ENCODE peak calls at places on chromosomes 6 and 20, in seven cellular contexts. H, G, J, O, N, K and M are unnamed samples.

GRCh38 chr20:2696646-2697045 is 4.1 kb downstream of the EBF4 start:
- DNase-seq in H (no peak), G (no peak), J (no peak), O (no peak), N (no peak), K (no peak), M (no peak)

GRCh38 chr20:13723015-13723414 is 61.7 kb downstream of the ESF1 start:
- DNase-seq in H (no peak), G (no peak), J (no peak), O (no peak), N (no peak), K (no peak), M (no peak)

GRCh38 chr20:10864076-10864672 is 190.4 kb upstream of the JAG1 start:
- DNase-seq in H (peak; percentile 51), G (no peak), J (no peak), O (peak; percentile 8), N (peak; percentile 41), K (no peak), M (no peak)

GRCh38 chr20:16803965-16804792 is 56.0 kb downstream of the OTOR start:
- DNase-seq in H (peak; percentile 33), G (peak; percentile 42), J (peak; percentile 51), O (peak; percentile 63), N (peak; percentile 18), K (no peak), M (no peak)

GRCh38 chr20:45816951-45817651 is 4.7 kb downstream of the UBE2C start:
- DNase-seq in H (no peak), G (no peak), J (no peak), O (no peak), N (no peak), K (no peak), M (no peak)

GRCh38 chr6:132365319-132365907 is 35.9 kb downstream of the MOXD1 start:
- DNase-seq in H (peak; percentile 87), G (no peak), J (no peak), O (peak; percentile 9), N (no peak), K (no peak), M (no peak)

GRCh38 chr6:149782337-149782736 is 32.8 kb downstream of the PCMT1 start:
- DNase-seq in H (no peak), G (no peak), J (no peak), O (no peak), N (no peak), K (no peak), M (no peak)

GRCh38 chr6:18477301-18477941 is 90.3 kb downstream of the RNF144B start:
- DNase-seq in H (peak; percentile 55), G (no peak), J (no peak), O (no peak), N (no peak), K (no peak), M (no peak)

GRCh38 chr6:109739671-109740070 is 48.6 kb downstream of the FIG4 start:
- DNase-seq in H (no peak), G (no peak), J (no peak), O (no peak), N (peak; percentile 11), K (no peak), M (no peak)

GRCh38 chr6:102085257-102085656 is 691.7 kb downstream of the GRIK2 start:
- DNase-seq in H (no peak), G (no peak), J (no peak), O (peak; percentile 6), N (no peak), K (no peak), M (no peak)

GRCh38 chr20:20487811-20488210 is 119.9 kb downstream of the INSM1 start:
- DNase-seq in H (peak; percentile 93), G (no peak), J (no peak), O (no peak), N (no peak), K (no peak), M (no peak)

GRCh38 chr6:127053032-127053908 is 65.2 kb upstream of the RSPO3 start:
- DNase-seq in H (peak; percentile 53), G (no peak), J (no peak), O (no peak), N (no peak), K (no peak), M (no peak)

GRCh38 chr20:54292186-54292585 is 84.3 kb downstream of the PFDN4 start:
- DNase-seq in H (peak; percentile 76), G (no peak), J (no peak), O (no peak), N (no peak), K (no peak), M (no peak)

GRCh38 chr6:149221774-149222070 is 95.8 kb upstream of the TAB2 start:
- DNase-seq in H (peak; percentile 93), G (no peak), J (no peak), O (no peak), N (no peak), K (no peak), M (no peak)

GRCh38 chr6:147037881-147038280 is 166.3 kb upstream of the STXBP5 start:
- DNase-seq in H (no peak), G (no peak), J (no peak), O (no peak), N (no peak), K (no peak), M (no peak)

GRCh38 chr6:150352321-150353296 is 16.2 kb upstream of the IYD start:
- DNase-seq in H (peak; percentile 86), G (no peak), J (no peak), O (peak; percentile 24), N (no peak), K (no peak), M (no peak)

GRCh38 chr6:43972915-43973304 is 154.3 kb downstream of the MRPL14 start:
- DNase-seq in H (peak; percentile 86), G (no peak), J (no peak), O (peak; percentile 77), N (peak; percentile 80), K (no peak), M (no peak)

GRCh38 chr20:15708984-15709598 is 864.2 kb downstream of the KIF16B start:
- DNase-seq in H (peak; percentile 1), G (peak; percentile 18), J (peak; percentile 54), O (peak; percentile 33), N (peak; percentile 21), K (no peak), M (no peak)

GRCh38 chr20:3980260-3981131 is 34.9 kb downstream of the RNF24 start:
- DNase-seq in H (peak; percentile 64), G (peak; percentile 55), J (peak; percentile 59), O (peak; percentile 39), N (no peak), K (no peak), M (no peak)

GRCh38 chr20:41032243-41032642 is 3.6 kb downstream of the TOP1 start:
- DNase-seq in H (peak; percentile 55), G (no peak), J (no peak), O (peak; percentile 31), N (no peak), K (no peak), M (no peak)

GRCh38 chr6:11008821-11009220 is 35.3 kb downstream of the ELOVL2 start:
- DNase-seq in H (peak; percentile 61), G (no peak), J (no peak), O (no peak), N (no peak), K (no peak), M (no peak)

GRCh38 chr6:96900873-96901272 is 3.2 kb upstream of the NDUFAF4 start:
- DNase-seq in H (no peak), G (no peak), J (no peak), O (no peak), N (no peak), K (no peak), M (no peak)

GRCh38 chr6:40789143-40789764 is 202.1 kb upstream of the LRFN2 start:
- DNase-seq in H (no peak), G (peak; percentile 8), J (no peak), O (no peak), N (no peak), K (no peak), M (no peak)

GRCh38 chr6:36862164-36862847 is 12.3 kb downstream of the PPIL1 start:
- DNase-seq in H (no peak), G (no peak), J (no peak), O (no peak), N (no peak), K (no peak), M (no peak)

GRCh38 chr6:135116566-135116965 is 61.9 kb upstream of the HBS1L start:
- DNase-seq in H (no peak), G (peak; percentile 29), J (no peak), O (no peak), N (no peak), K (no peak), M (peak; percentile 43)

GRCh38 chr20:61119263-61119662 is 132.8 kb upstream of the CDH4 start:
- DNase-seq in H (no peak), G (no peak), J (no peak), O (no peak), N (no peak), K (no peak), M (no peak)

GRCh38 chr6:142853244-142854180 is 91.5 kb downstream of the HIVEP2 start:
- DNase-seq in H (peak; percentile 45), G (no peak), J (no peak), O (no peak), N (no peak), K (no peak), M (no peak)

GRCh38 chr20:63855363-63856110 is 5.8 kb upstream of the ABHD16B start:
- DNase-seq in H (no peak), G (no peak), J (no peak), O (no peak), N (no peak), K (no peak), M (no peak)

GRCh38 chr20:37775200-37775599 is 81.4 kb downstream of the CTNNBL1 start:
- DNase-seq in H (no peak), G (no peak), J (no peak), O (no peak), N (no peak), K (no peak), M (no peak)

GRCh38 chr6:36352477-36353157 is 15.9 kb upstream of the BNIP5 start:
- DNase-seq in H (no peak), G (no peak), J (no peak), O (no peak), N (no peak), K (no peak), M (no peak)

GRCh38 chr20:17990278-17990972 is 21.6 kb downstream of the MGME1 start:
- DNase-seq in H (no peak), G (no peak), J (no peak), O (no peak), N (no peak), K (no peak), M (no peak)

GRCh38 chr6:149334682-149335160 is 17.2 kb downstream of the TAB2 start:
- DNase-seq in H (peak; percentile 91), G (no peak), J (no peak), O (peak; percentile 29), N (no peak), K (no peak), M (no peak)

GRCh38 chr6:89596056-89596455 is 42.5 kb downstream of the LYRM2 start:
- DNase-seq in H (no peak), G (no peak), J (no peak), O (no peak), N (no peak), K (no peak), M (no peak)

GRCh38 chr6:25670208-25670607 is 18.2 kb downstream of the SCGN start:
- DNase-seq in H (no peak), G (no peak), J (no peak), O (no peak), N (no peak), K (no peak), M (no peak)

GRCh38 chr6:137861550-137862337 is 5.3 kb upstream of the TNFAIP3 start:
- DNase-seq in H (no peak), G (no peak), J (no peak), O (no peak), N (no peak), K (no peak), M (no peak)

GRCh38 chr20:17326096-17326495 is 99.3 kb downstream of the PCSK2 start:
- DNase-seq in H (no peak), G (no peak), J (no peak), O (no peak), N (no peak), K (no peak), M (no peak)

GRCh38 chr20:11755071-11755881 is 162.4 kb upstream of the BTBD3 start:
- DNase-seq in H (peak; percentile 8), G (no peak), J (no peak), O (no peak), N (no peak), K (no peak), M (no peak)